ENCODE peak calls at places on chromosomes 4 and X, in seven cellular contexts. One of them, this sample, is unnamed.

GRCh38 chrX:41822917-41823316 is 98.9 kb downstream of the GPR82 start:
- DNase-seq in brain microvascular endothelial cell: no peak
- DNase-seq in naive thymus-derived CD4-positive, alpha-beta T cell: no peak
- DNase-seq in NCI-H1694: no peak
- DNase-seq in H7: no peak
- DNase-seq in stimulated activated CD4-positive, alpha-beta T cell treated with anti-CD3 and anti-CD28 coated beads, Interleukin-4, amount 100 ng/mL, for 4 hours: no peak
- DNase-seq in progenitor cell of endocrine pancreas: no peak
- DNase-seq in this sample: no peak

GRCh38 chr4:38119663-38120374 is 159.6 kb downstream of the PTTG2 start:
- DNase-seq in brain microvascular endothelial cell: peak
- DNase-seq in NCI-H1694: no peak
- DNase-seq in H7: no peak
- DNase-seq in naive thymus-derived CD4-positive, alpha-beta T cell: no peak
- DNase-seq in progenitor cell of endocrine pancreas: no peak
- DNase-seq in stimulated activated CD4-positive, alpha-beta T cell treated with anti-CD3 and anti-CD28 coated beads, Interleukin-4, amount 100 ng/mL, for 4 hours: no peak
- DNase-seq in this sample: peak

GRCh38 chrX:40104649-40105015 is 6.9 kb upstream of the BCOR start:
- DNase-seq in H7: peak
- DNase-seq in naive thymus-derived CD4-positive, alpha-beta T cell: peak
- DNase-seq in NCI-H1694: no peak
- DNase-seq in brain microvascular endothelial cell: no peak
- DNase-seq in stimulated activated CD4-positive, alpha-beta T cell treated with anti-CD3 and anti-CD28 coated beads, Interleukin-4, amount 100 ng/mL, for 4 hours: no peak
- DNase-seq in progenitor cell of endocrine pancreas: no peak
- DNase-seq in this sample: no peak

GRCh38 chr4:80740375-80740774 is 290.1 kb upstream of the BMP3 start:
- DNase-seq in progenitor cell of endocrine pancreas: no peak
- DNase-seq in brain microvascular endothelial cell: no peak
- DNase-seq in stimulated activated CD4-positive, alpha-beta T cell treated with anti-CD3 and anti-CD28 coated beads, Interleukin-4, amount 100 ng/mL, for 4 hours: no peak
- DNase-seq in NCI-H1694: no peak
- DNase-seq in H7: no peak
- DNase-seq in naive thymus-derived CD4-positive, alpha-beta T cell: no peak
- DNase-seq in this sample: no peak

GRCh38 chr4:82785248-82786003 is 13.2 kb downstream of the SCD5 start:
- DNase-seq in naive thymus-derived CD4-positive, alpha-beta T cell: no peak
- DNase-seq in NCI-H1694: no peak
- DNase-seq in brain microvascular endothelial cell: peak
- DNase-seq in H7: no peak
- DNase-seq in progenitor cell of endocrine pancreas: no peak
- DNase-seq in stimulated activated CD4-positive, alpha-beta T cell treated with anti-CD3 and anti-CD28 coated beads, Interleukin-4, amount 100 ng/mL, for 4 hours: no peak
- DNase-seq in this sample: peak

GRCh38 chr4:107893171-107894137 is 37.9 kb upstream of the CYP2U1 start:
- DNase-seq in naive thymus-derived CD4-positive, alpha-beta T cell: no peak
- DNase-seq in H7: no peak
- DNase-seq in NCI-H1694: no peak
- DNase-seq in progenitor cell of endocrine pancreas: no peak
- DNase-seq in brain microvascular endothelial cell: no peak
- DNase-seq in stimulated activated CD4-positive, alpha-beta T cell treated with anti-CD3 and anti-CD28 coated beads, Interleukin-4, amount 100 ng/mL, for 4 hours: no peak
- DNase-seq in this sample: no peak

GRCh38 chr4:76234679-76235044 is 16.9 kb upstream of the FAM47E start:
- DNase-seq in progenitor cell of endocrine pancreas: no peak
- DNase-seq in stimulated activated CD4-positive, alpha-beta T cell treated with anti-CD3 and anti-CD28 coated beads, Interleukin-4, amount 100 ng/mL, for 4 hours: no peak
- DNase-seq in naive thymus-derived CD4-positive, alpha-beta T cell: no peak
- DNase-seq in NCI-H1694: no peak
- DNase-seq in H7: no peak
- DNase-seq in brain microvascular endothelial cell: no peak
- DNase-seq in this sample: no peak

GRCh38 chrX:28590394-28590793 is 3.1 kb downstream of the IL1RAPL1 start:
- DNase-seq in NCI-H1694: no peak
- DNase-seq in brain microvascular endothelial cell: no peak
- DNase-seq in naive thymus-derived CD4-positive, alpha-beta T cell: no peak
- DNase-seq in H7: no peak
- DNase-seq in progenitor cell of endocrine pancreas: no peak
- DNase-seq in stimulated activated CD4-positive, alpha-beta T cell treated with anti-CD3 and anti-CD28 coated beads, Interleukin-4, amount 100 ng/mL, for 4 hours: no peak
- DNase-seq in this sample: no peak

GRCh38 chr4:7714176-7714575 is 225.5 kb downstream of the AFAP1 start:
- DNase-seq in NCI-H1694: no peak
- DNase-seq in brain microvascular endothelial cell: no peak
- DNase-seq in H7: no peak
- DNase-seq in stimulated activated CD4-positive, alpha-beta T cell treated with anti-CD3 and anti-CD28 coated beads, Interleukin-4, amount 100 ng/mL, for 4 hours: no peak
- DNase-seq in naive thymus-derived CD4-positive, alpha-beta T cell: no peak
- DNase-seq in progenitor cell of endocrine pancreas: no peak
- DNase-seq in this sample: no peak

GRCh38 chr4:43251760-43252317 is 359.3 kb downstream of the GRXCR1 start:
- DNase-seq in H7: no peak
- DNase-seq in progenitor cell of endocrine pancreas: no peak
- DNase-seq in stimulated activated CD4-positive, alpha-beta T cell treated with anti-CD3 and anti-CD28 coated beads, Interleukin-4, amount 100 ng/mL, for 4 hours: no peak
- DNase-seq in NCI-H1694: peak
- DNase-seq in naive thymus-derived CD4-positive, alpha-beta T cell: no peak
- DNase-seq in brain microvascular endothelial cell: no peak
- DNase-seq in this sample: no peak

GRCh38 chr4:52853351-52853750 is 8.8 kb upstream of the RASL11B start:
- DNase-seq in H7: no peak
- DNase-seq in progenitor cell of endocrine pancreas: no peak
- DNase-seq in brain microvascular endothelial cell: no peak
- DNase-seq in stimulated activated CD4-positive, alpha-beta T cell treated with anti-CD3 and anti-CD28 coated beads, Interleukin-4, amount 100 ng/mL, for 4 hours: no peak
- DNase-seq in NCI-H1694: no peak
- DNase-seq in naive thymus-derived CD4-positive, alpha-beta T cell: no peak
- DNase-seq in this sample: no peak

GRCh38 chrX:52277666-52278065 is 91.2 kb upstream of the XAGE2 start:
- DNase-seq in stimulated activated CD4-positive, alpha-beta T cell treated with anti-CD3 and anti-CD28 coated beads, Interleukin-4, amount 100 ng/mL, for 4 hours: no peak
- DNase-seq in progenitor cell of endocrine pancreas: no peak
- DNase-seq in brain microvascular endothelial cell: no peak
- DNase-seq in naive thymus-derived CD4-positive, alpha-beta T cell: no peak
- DNase-seq in NCI-H1694: no peak
- DNase-seq in H7: no peak
- DNase-seq in this sample: no peak

GRCh38 chrX:153649915-153650782 is 3.1 kb downstream of the DUSP9 start:
- DNase-seq in progenitor cell of endocrine pancreas: no peak
- DNase-seq in brain microvascular endothelial cell: no peak
- DNase-seq in stimulated activated CD4-positive, alpha-beta T cell treated with anti-CD3 and anti-CD28 coated beads, Interleukin-4, amount 100 ng/mL, for 4 hours: no peak
- DNase-seq in naive thymus-derived CD4-positive, alpha-beta T cell: no peak
- DNase-seq in NCI-H1694: no peak
- DNase-seq in H7: peak
- DNase-seq in this sample: no peak

GRCh38 chr4:16692021-16692420 is 206.4 kb downstream of the LDB2 start:
- DNase-seq in brain microvascular endothelial cell: no peak
- DNase-seq in progenitor cell of endocrine pancreas: no peak
- DNase-seq in H7: no peak
- DNase-seq in NCI-H1694: no peak
- DNase-seq in stimulated activated CD4-positive, alpha-beta T cell treated with anti-CD3 and anti-CD28 coated beads, Interleukin-4, amount 100 ng/mL, for 4 hours: no peak
- DNase-seq in naive thymus-derived CD4-positive, alpha-beta T cell: no peak
- DNase-seq in this sample: no peak

GRCh38 chr4:147518086-147518485 is 37.2 kb downstream of the EDNRA start:
- DNase-seq in brain microvascular endothelial cell: no peak
- DNase-seq in H7: no peak
- DNase-seq in NCI-H1694: no peak
- DNase-seq in stimulated activated CD4-positive, alpha-beta T cell treated with anti-CD3 and anti-CD28 coated beads, Interleukin-4, amount 100 ng/mL, for 4 hours: no peak
- DNase-seq in naive thymus-derived CD4-positive, alpha-beta T cell: no peak
- DNase-seq in progenitor cell of endocrine pancreas: no peak
- DNase-seq in this sample: no peak

GRCh38 chr4:158496030-158496741 is 25.5 kb upstream of the RXFP1 start:
- DNase-seq in naive thymus-derived CD4-positive, alpha-beta T cell: peak
- DNase-seq in H7: peak
- DNase-seq in progenitor cell of endocrine pancreas: peak
- DNase-seq in brain microvascular endothelial cell: peak
- DNase-seq in NCI-H1694: peak
- DNase-seq in stimulated activated CD4-positive, alpha-beta T cell treated with anti-CD3 and anti-CD28 coated beads, Interleukin-4, amount 100 ng/mL, for 4 hours: peak
- DNase-seq in this sample: no peak

GRCh38 chrX:148874621-148875020 is 374.2 kb downstream of the AFF2 start:
- DNase-seq in H7: no peak
- DNase-seq in brain microvascular endothelial cell: peak
- DNase-seq in naive thymus-derived CD4-positive, alpha-beta T cell: no peak
- DNase-seq in NCI-H1694: no peak
- DNase-seq in progenitor cell of endocrine pancreas: no peak
- DNase-seq in stimulated activated CD4-positive, alpha-beta T cell treated with anti-CD3 and anti-CD28 coated beads, Interleukin-4, amount 100 ng/mL, for 4 hours: no peak
- DNase-seq in this sample: no peak

GRCh38 chr4:24880171-24880570 is 32.7 kb downstream of the CCDC149 start:
- DNase-seq in H7: no peak
- DNase-seq in stimulated activated CD4-positive, alpha-beta T cell treated with anti-CD3 and anti-CD28 coated beads, Interleukin-4, amount 100 ng/mL, for 4 hours: no peak
- DNase-seq in NCI-H1694: no peak
- DNase-seq in brain microvascular endothelial cell: no peak
- DNase-seq in progenitor cell of endocrine pancreas: no peak
- DNase-seq in naive thymus-derived CD4-positive, alpha-beta T cell: no peak
- DNase-seq in this sample: peak

GRCh38 chr4:25859429-25860148 is 3.2 kb downstream of the SEL1L3 start:
- DNase-seq in NCI-H1694: no peak
- DNase-seq in naive thymus-derived CD4-positive, alpha-beta T cell: no peak
- DNase-seq in stimulated activated CD4-positive, alpha-beta T cell treated with anti-CD3 and anti-CD28 coated beads, Interleukin-4, amount 100 ng/mL, for 4 hours: no peak
- DNase-seq in H7: no peak
- DNase-seq in brain microvascular endothelial cell: no peak
- DNase-seq in progenitor cell of endocrine pancreas: no peak
- DNase-seq in this sample: no peak

GRCh38 chr4:128868758-128869157 is 59.3 kb downstream of the JADE1 start:
- DNase-seq in H7: no peak
- DNase-seq in brain microvascular endothelial cell: no peak
- DNase-seq in NCI-H1694: no peak
- DNase-seq in naive thymus-derived CD4-positive, alpha-beta T cell: no peak
- DNase-seq in progenitor cell of endocrine pancreas: no peak
- DNase-seq in stimulated activated CD4-positive, alpha-beta T cell treated with anti-CD3 and anti-CD28 coated beads, Interleukin-4, amount 100 ng/mL, for 4 hours: no peak
- DNase-seq in this sample: no peak

GRCh38 chrX:2439613-2440012 is 61.2 kb downstream of the DHRSX start:
- DNase-seq in progenitor cell of endocrine pancreas: no peak
- DNase-seq in H7: no peak
- DNase-seq in NCI-H1694: no peak
- DNase-seq in stimulated activated CD4-positive, alpha-beta T cell treated with anti-CD3 and anti-CD28 coated beads, Interleukin-4, amount 100 ng/mL, for 4 hours: no peak
- DNase-seq in brain microvascular endothelial cell: no peak
- DNase-seq in naive thymus-derived CD4-positive, alpha-beta T cell: no peak
- DNase-seq in this sample: no peak

GRCh38 chrX:74525116-74525515 is 89.3 kb downstream of the RLIM start:
- DNase-seq in progenitor cell of endocrine pancreas: no peak
- DNase-seq in naive thymus-derived CD4-positive, alpha-beta T cell: no peak
- DNase-seq in brain microvascular endothelial cell: no peak
- DNase-seq in NCI-H1694: no peak
- DNase-seq in H7: no peak
- DNase-seq in stimulated activated CD4-positive, alpha-beta T cell treated with anti-CD3 and anti-CD28 coated beads, Interleukin-4, amount 100 ng/mL, for 4 hours: no peak
- DNase-seq in this sample: no peak

GRCh38 chr4:17009871-17010367 is 111.5 kb upstream of the LDB2 start:
- DNase-seq in naive thymus-derived CD4-positive, alpha-beta T cell: no peak
- DNase-seq in stimulated activated CD4-positive, alpha-beta T cell treated with anti-CD3 and anti-CD28 coated beads, Interleukin-4, amount 100 ng/mL, for 4 hours: no peak
- DNase-seq in progenitor cell of endocrine pancreas: no peak
- DNase-seq in H7: no peak
- DNase-seq in brain microvascular endothelial cell: no peak
- DNase-seq in NCI-H1694: no peak
- DNase-seq in this sample: no peak

GRCh38 chrX:71908387-71908786 is 2.3 kb upstream of the NHSL2 start:
- DNase-seq in stimulated activated CD4-positive, alpha-beta T cell treated with anti-CD3 and anti-CD28 coated beads, Interleukin-4, amount 100 ng/mL, for 4 hours: no peak
- DNase-seq in progenitor cell of endocrine pancreas: no peak
- DNase-seq in naive thymus-derived CD4-positive, alpha-beta T cell: no peak
- DNase-seq in H7: no peak
- DNase-seq in brain microvascular endothelial cell: no peak
- DNase-seq in NCI-H1694: no peak
- DNase-seq in this sample: no peak

This sample was measured in NCI-H2227 treated with DMSO at 0.1 percent for 48 hours.